ENCODE peak calls at places on chromosome 12, in six cellular contexts. L is bronchial epithelial cell, N is neural progenitor cell, T is tibial artery, S is cardiac muscle cell, B is left ventricle myocardium inferior. D is an unnamed sample.

GRCh38 chr12:12582193-12582881 is 19.7 kb upstream of the DUSP16 start:
- DNase-seq in B (no peak), T (no peak), N (no peak), S (no peak), L (no peak), D (no peak)

GRCh38 chr12:57590536-57590891 is 478 bp upstream of the PIP4K2C start:
- DNase-seq in S (no peak), L (no peak), N (no peak), T (no peak), B (no peak), D (no peak)

GRCh38 chr12:114835031-114835430 is 151.1 kb upstream of the TBX3 start:
- DNase-seq in S (no peak), T (no peak), L (no peak), N (no peak), B (no peak), D (no peak)

GRCh38 chr12:104733717-104734175 is 224.3 kb downstream of the SLC41A2 start:
- DNase-seq in S (no peak), N (peak; percentile 51), T (peak; percentile 75), B (no peak), L (no peak), D (peak; percentile 80)

GRCh38 chr12:105948331-105948730 is 190.4 kb downstream of the NUAK1 start:
- DNase-seq in B (no peak), T (peak; percentile 72), L (no peak), S (no peak), N (no peak), D (no peak)

GRCh38 chr12:11055306-11055705 is 6.8 kb downstream of the TAS2R46 start:
- DNase-seq in B (no peak), S (no peak), N (no peak), T (no peak), L (no peak), D (no peak)

GRCh38 chr12:92462049-92462448 is 240.7 kb upstream of the PLEKHG7 start:
- DNase-seq in N (no peak), B (no peak), T (no peak), S (no peak), L (no peak), D (no peak)

GRCh38 chr12:52806821-52807543 is 6.9 kb downstream of the KRT4 start:
- DNase-seq in T (no peak), S (no peak), N (peak; percentile 47), B (no peak), L (no peak), D (no peak)

GRCh38 chr12:9794484-9795063 is 32.7 kb upstream of the KLRF1 start:
- DNase-seq in S (no peak), N (no peak), L (peak; percentile 4), T (no peak), B (no peak), D (no peak)

GRCh38 chr12:6750506-6750905 is 2.4 kb downstream of the MLF2 start:
- DNase-seq in B (no peak), T (no peak), S (no peak), N (no peak), L (peak; percentile 59), D (no peak)

GRCh38 chr12:8890313-8891084 is 23.8 kb upstream of the PHC1 start:
- DNase-seq in L (peak; percentile 32), S (peak; percentile 71), B (no peak), T (no peak), N (peak; percentile 71), D (peak; percentile 81)

GRCh38 chr12:24069532-24070395 is 120.3 kb upstream of the SOX5 start:
- DNase-seq in N (peak; percentile 80), B (no peak), T (no peak), S (peak; percentile 39), L (peak; percentile 31), D (peak; percentile 39)

GRCh38 chr12:40103043-40103442 is 2.8 kb downstream of the SLC2A13 start:
- DNase-seq in B (no peak), S (no peak), L (no peak), N (no peak), T (no peak), D (no peak)

GRCh38 chr12:95605087-95605486 is 53.8 kb upstream of the USP44 start:
- DNase-seq in N (no peak), T (no peak), B (no peak), S (no peak), L (peak; percentile 72), D (no peak)

GRCh38 chr12:23949212-23950010 is at the start of gene SOX5:
- DNase-seq in N (peak; percentile 89), T (peak; percentile 75), S (peak; percentile 73), L (peak; percentile 2), B (peak; percentile 34), D (peak; percentile 20)

DNA sequence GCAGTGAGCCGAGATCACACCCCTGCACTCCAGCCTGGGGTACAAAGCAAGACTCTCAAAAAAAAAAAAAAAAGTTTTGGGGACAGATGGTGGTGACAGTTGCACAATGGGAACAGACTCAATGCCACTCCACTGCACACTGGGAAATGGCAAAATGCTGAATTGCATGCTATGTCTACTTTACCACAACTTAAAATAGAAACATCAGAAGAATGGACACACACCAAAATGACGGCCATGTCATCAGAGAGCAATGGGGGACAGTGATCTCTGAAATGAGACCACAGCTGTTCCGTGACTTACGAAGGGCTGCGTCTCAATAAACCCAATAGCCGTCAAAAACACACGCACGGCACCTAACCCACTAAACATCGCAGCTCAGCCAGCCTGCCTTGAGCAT is 13.7 kb downstream of the DDX54 start:
- DNase-seq in S (no peak), T (no peak), L (no peak), B (no peak), N (no peak), D (no peak)
- H3K36me3 ChIP-seq in S (peaks cover 44% of the 10 kb centered on the region), T (peaks cover 100% of the 10 kb centered on the region), L (peaks cover 43% of the 10 kb centered on the region), B (peaks cover 100% of the 10 kb centered on the region), N (peaks cover 2% of the 10 kb centered on the region), D (peaks cover 43% of the 10 kb centered on the region)

DNA sequence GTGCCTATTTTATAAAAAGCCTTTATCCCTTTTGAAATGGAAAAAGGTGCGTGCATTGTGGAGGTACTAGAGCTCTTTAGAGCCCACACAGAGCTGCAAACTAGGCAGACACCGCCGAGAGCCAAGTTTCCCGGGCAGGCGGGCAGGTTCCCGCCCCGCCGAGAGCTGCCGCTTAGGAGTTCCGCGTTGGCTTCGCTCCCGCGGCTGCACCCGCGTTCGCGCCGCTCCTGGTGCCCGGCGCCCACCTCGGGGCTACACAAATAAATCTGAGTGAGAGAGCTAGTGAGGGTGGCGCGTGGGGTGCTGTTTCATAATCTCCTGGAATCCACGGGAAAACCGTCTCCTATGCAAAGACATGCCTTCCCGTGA is 715 bp downstream of the KITLG start:
- DNase-seq in N (peak; percentile 49), L (no peak), T (peak; percentile 70), S (peak; percentile 57), B (peak; percentile 42), D (peak; percentile 52)
- H3K4me3 ChIP-seq in N (peak overlapping the region; percentile 57), L (peak overlapping the region; percentile 48), T (peak overlapping the region; percentile 58), S (peak overlapping the region; percentile 55), B (peak overlapping the region; percentile 82), D (peak overlapping the region; percentile 72)

GRCh38 chr12:94263011-94263786 is 114.8 kb downstream of the PLXNC1 start:
- DNase-seq in S (no peak), T (no peak), B (no peak), L (no peak), N (no peak), D (no peak)
- H3K36me3 ChIP-seq in S (no peaks in the 10 kb centered on the region), T (no peaks in the 10 kb centered on the region), B (no peaks in the 10 kb centered on the region), L (no peaks in the 10 kb centered on the region), N (no peaks in the 10 kb centered on the region), D (no peaks in the 10 kb centered on the region)

DNA sequence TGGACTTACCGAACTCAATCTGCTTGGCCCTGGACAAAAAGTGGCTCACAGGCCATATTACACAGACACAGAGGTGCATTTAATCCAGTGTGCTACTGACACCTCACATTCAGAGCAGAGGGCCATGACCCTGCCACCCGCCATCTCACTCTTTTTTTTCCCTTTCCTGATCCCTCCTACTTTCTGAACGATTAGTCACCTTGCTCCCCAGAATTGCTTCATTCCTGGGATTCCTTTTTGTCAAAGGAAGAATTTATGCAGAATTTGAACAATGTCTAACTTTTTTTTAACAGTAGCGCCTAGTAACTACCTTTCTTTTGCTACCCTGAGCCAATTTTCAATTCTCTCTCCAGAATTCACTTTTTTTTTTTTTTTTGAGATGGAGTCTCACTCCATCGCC is 4.6 kb downstream of the PKP2 start:
- DNase-seq in B (no peak), L (peak; percentile 72), T (no peak), N (peak; percentile 49), S (no peak), D (peak; percentile 61)
- H3K4me3 ChIP-seq in B (peak overlapping the region; percentile 81), L (no peak overlapping the region), T (no peak overlapping the region), N (no peak overlapping the region), S (peak overlapping the region; percentile 57), D (no peak overlapping the region)

DNA sequence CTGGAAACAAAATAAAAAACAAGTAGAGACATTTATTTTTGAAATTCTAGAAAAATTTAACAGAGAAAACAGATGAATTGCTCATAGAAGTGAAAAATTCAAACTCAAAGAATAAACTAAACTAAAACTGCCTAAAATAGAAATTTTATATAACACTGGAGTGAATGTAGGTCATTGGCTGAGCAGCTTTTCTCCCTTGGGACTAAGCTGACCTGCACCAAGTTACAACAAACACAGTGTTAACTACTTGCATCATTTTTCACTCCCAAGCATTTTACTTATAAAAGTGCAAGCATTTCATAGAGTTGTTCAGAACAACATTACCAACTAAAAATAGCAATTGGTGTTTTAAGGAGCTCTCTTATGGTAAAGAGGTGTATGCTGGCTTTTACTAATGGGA is 298.1 kb downstream of the MED13L start:
- DNase-seq in B (no peak), L (no peak), T (no peak), N (no peak), S (no peak), D (no peak)
- H3K36me3 ChIP-seq in B (peaks cover 66% of the 10 kb centered on the region), L (peaks cover 10% of the 10 kb centered on the region), T (peaks cover 63% of the 10 kb centered on the region), N (peaks cover 29% of the 10 kb centered on the region), S (peaks cover 36% of the 10 kb centered on the region), D (peaks cover 4% of the 10 kb centered on the region)